ENCODE peak calls at places on chromosomes 11 and 22, in seven cellular contexts. U is iPS DF 6.9, K is A549, I is cardiac muscle cell, N is GM23338, F is Caco-2, Q is thyroid gland. W is an unnamed sample.

GRCh38 chr11:69081180-69081579 is 32.4 kb downstream of the TPCN2 start:
- DNase-seq in U (no peak), K (no peak), I (no peak), N (no peak), F (no peak), Q (no peak), W (no peak)

GRCh38 chr11:69799582-69799981 is 19.6 kb downstream of the FGF3 start:
- DNase-seq in U (no peak), K (peak; percentile 63), I (peak; percentile 29), N (peak; percentile 85), F (peak; percentile 73), Q (no peak), W (peak; percentile 38)

GRCh38 chr22:39524089-39524752 is 3.9 kb downstream of the ATF4 start:
- DNase-seq in U (no peak), K (no peak), I (no peak), N (no peak), F (no peak), Q (peak; percentile 39), W (no peak)

GRCh38 chr22:25380141-25380747 is 160.8 kb downstream of the CRYBB2 start:
- DNase-seq in U (no peak), K (no peak), I (no peak), N (no peak), F (no peak), Q (peak; percentile 38), W (no peak)

GRCh38 chr22:48268771-48269552 is 1506.5 kb downstream of the TBC1D22A start:
- DNase-seq in U (no peak), K (peak; percentile 39), I (no peak), N (no peak), F (no peak), Q (no peak), W (no peak)

GRCh38 chr11:78420796-78421209 is 3.2 kb upstream of the GAB2 start:
- DNase-seq in U (no peak), K (no peak), I (peak; percentile 82), N (no peak), F (no peak), Q (peak; percentile 80), W (no peak)

GRCh38 chr22:44032126-44032730 is 8.1 kb downstream of the PARVB start:
- DNase-seq in U (no peak), K (no peak), I (no peak), N (no peak), F (no peak), Q (no peak), W (no peak)

GRCh38 chr22:29032014-29032475 is 29.6 kb downstream of the C22orf31 start:
- DNase-seq in U (no peak), K (no peak), I (peak; percentile 11), N (peak; percentile 37), F (no peak), Q (no peak), W (no peak)

GRCh38 chr11:289706-290620 is 1.0 kb downstream of the PGGHG start:
- DNase-seq in U (no peak), K (no peak), I (no peak), N (no peak), F (no peak), Q (peak; percentile 3), W (no peak)

GRCh38 chr22:19524170-19525115 is at the start of gene CLDN5:
- DNase-seq in U (no peak), K (no peak), I (peak; percentile 36), N (peak; percentile 82), F (no peak), Q (peak; percentile 32), W (no peak)

GRCh38 chr11:62104816-62105610 is 18.8 kb upstream of the INCENP start:
- DNase-seq in U (no peak), K (no peak), I (peak; percentile 90), N (no peak), F (no peak), Q (no peak), W (no peak)

GRCh38 chr11:122229611-122230386 is 113.8 kb upstream of the BLID start:
- DNase-seq in U (peak; percentile 33), K (no peak), I (no peak), N (peak; percentile 76), F (peak; percentile 65), Q (peak; percentile 47), W (no peak)

GRCh38 chr11:62504158-62504973 is 42.2 kb downstream of the AHNAK start:
- DNase-seq in U (no peak), K (no peak), I (no peak), N (peak; percentile 75), F (peak; percentile 78), Q (peak; percentile 93), W (no peak)

GRCh38 chr11:75275581-75275980 is 35.0 kb downstream of the TPBGL start:
- DNase-seq in U (no peak), K (no peak), I (no peak), N (peak; percentile 62), F (no peak), Q (peak; percentile 33), W (no peak)

GRCh38 chr22:48171294-48171693 is 1408.8 kb downstream of the TBC1D22A start:
- DNase-seq in U (no peak), K (no peak), I (no peak), N (no peak), F (no peak), Q (no peak), W (no peak)

GRCh38 chr11:94088906-94089305 is 39.7 kb upstream of the PANX1 start:
- DNase-seq in U (no peak), K (no peak), I (no peak), N (peak; percentile 20), F (no peak), Q (no peak), W (no peak)

GRCh38 chr11:2754008-2754407 is 54.2 kb upstream of the KCNQ1OT1 start:
- DNase-seq in U (no peak), K (no peak), I (no peak), N (no peak), F (no peak), Q (no peak), W (no peak)

GRCh38 chr11:62400760-62401159 is 18.1 kb upstream of the SCGB1A1 start:
- DNase-seq in U (no peak), K (no peak), I (peak; percentile 91), N (no peak), F (no peak), Q (peak; percentile 51), W (no peak)

GRCh38 chr11:78255919-78256318 is 67.2 kb downstream of the USP35 start:
- DNase-seq in U (no peak), K (no peak), I (no peak), N (no peak), F (no peak), Q (no peak), W (no peak)

GRCh38 chr11:65798882-65799281 is 12.0 kb downstream of the OVOL1 start:
- DNase-seq in U (no peak), K (no peak), I (no peak), N (no peak), F (no peak), Q (no peak), W (no peak)

DNA sequence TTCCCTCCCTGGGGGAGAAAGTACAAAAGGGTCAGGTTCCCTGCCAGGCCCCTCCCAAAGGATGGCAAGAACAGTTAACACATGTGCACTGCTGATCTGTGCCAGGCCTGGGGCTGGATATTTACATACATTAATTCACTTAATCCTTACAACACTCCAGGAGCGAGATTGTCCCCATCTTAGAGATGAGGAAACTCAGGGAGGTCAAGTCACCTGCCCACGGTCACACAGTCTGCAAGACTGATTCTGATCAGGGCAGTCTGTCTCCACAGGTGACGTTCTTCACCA is 36.5 kb downstream of the NECTIN1 start:
- DNase-seq in U (no peak), K (no peak), I (no peak), N (no peak), F (no peak), Q (no peak), W (no peak)
- H3K4me1 ChIP-seq in U (peaks cover 29% of the 10 kb centered on the region), K (peaks cover 10% of the 10 kb centered on the region), I (no peaks in the 10 kb centered on the region), N (peaks cover 66% of the 10 kb centered on the region), F (peaks cover 7% of the 10 kb centered on the region), Q (no peaks in the 10 kb centered on the region), W (no peaks in the 10 kb centered on the region)

GRCh38 chr22:38074181-38075104 is 9.5 kb downstream of the SLC16A8 start:
- DNase-seq in U (no peak), K (no peak), I (peak; percentile 60), N (peak; percentile 89), F (no peak), Q (no peak), W (no peak)

GRCh38 chr22:38073150-38074130 is 10.5 kb downstream of the SLC16A8 start:
- DNase-seq in U (no peak), K (no peak), I (no peak), N (no peak), F (no peak), Q (no peak), W (no peak)

GRCh38 chr22:38077096-38077495 is 6.9 kb downstream of the SLC16A8 start:
- DNase-seq in U (no peak), K (no peak), I (no peak), N (no peak), F (no peak), Q (no peak), W (no peak)

GRCh38 chr22:38075961-38076360 is 8.0 kb downstream of the SLC16A8 start:
- DNase-seq in U (no peak), K (no peak), I (no peak), N (no peak), F (no peak), Q (no peak), W (no peak)

GRCh38 chr22:38075105-38075825 is 8.7 kb downstream of the SLC16A8 start:
- DNase-seq in U (no peak), K (no peak), I (no peak), N (no peak), F (no peak), Q (no peak), W (no peak)
- H3K4me3 ChIP-seq in U (no peak overlapping the region), K (no peak overlapping the region), I (no peak overlapping the region), N (no peak overlapping the region), F (no peak overlapping the region), Q (no peak overlapping the region), W (no peak overlapping the region)

DNA sequence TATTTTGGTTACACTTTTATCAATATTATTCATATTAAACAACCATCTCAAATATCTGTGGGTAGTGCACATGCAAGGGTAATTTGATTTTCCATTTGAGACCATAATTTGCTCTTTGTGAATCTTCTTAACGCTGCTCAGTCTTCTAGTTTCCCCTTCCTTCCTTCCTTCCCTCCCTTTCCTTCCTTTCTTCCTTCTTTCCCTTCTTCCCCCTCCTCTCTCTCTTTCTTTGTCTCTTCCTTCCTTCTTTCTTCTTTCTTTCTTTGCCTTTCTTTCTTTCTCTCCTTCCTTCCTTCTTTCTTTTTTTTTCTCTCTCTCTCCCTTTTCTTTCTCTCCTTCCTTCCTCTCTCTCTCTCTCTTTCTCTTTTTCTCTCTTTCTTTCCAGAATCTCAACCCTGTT is 4.1 kb upstream of the RNF26 start:
- DNase-seq in U (no peak), K (no peak), I (no peak), N (no peak), F (no peak), Q (no peak), W (no peak)
- H3K4me1 ChIP-seq in U (peaks cover 3% of the 10 kb centered on the region), K (peaks cover 1% of the 10 kb centered on the region), I (peaks cover 4% of the 10 kb centered on the region), N (peaks cover 10% of the 10 kb centered on the region), F (peaks cover 4% of the 10 kb centered on the region), Q (peaks cover 5% of the 10 kb centered on the region), W (peaks cover 23% of the 10 kb centered on the region)

DNA sequence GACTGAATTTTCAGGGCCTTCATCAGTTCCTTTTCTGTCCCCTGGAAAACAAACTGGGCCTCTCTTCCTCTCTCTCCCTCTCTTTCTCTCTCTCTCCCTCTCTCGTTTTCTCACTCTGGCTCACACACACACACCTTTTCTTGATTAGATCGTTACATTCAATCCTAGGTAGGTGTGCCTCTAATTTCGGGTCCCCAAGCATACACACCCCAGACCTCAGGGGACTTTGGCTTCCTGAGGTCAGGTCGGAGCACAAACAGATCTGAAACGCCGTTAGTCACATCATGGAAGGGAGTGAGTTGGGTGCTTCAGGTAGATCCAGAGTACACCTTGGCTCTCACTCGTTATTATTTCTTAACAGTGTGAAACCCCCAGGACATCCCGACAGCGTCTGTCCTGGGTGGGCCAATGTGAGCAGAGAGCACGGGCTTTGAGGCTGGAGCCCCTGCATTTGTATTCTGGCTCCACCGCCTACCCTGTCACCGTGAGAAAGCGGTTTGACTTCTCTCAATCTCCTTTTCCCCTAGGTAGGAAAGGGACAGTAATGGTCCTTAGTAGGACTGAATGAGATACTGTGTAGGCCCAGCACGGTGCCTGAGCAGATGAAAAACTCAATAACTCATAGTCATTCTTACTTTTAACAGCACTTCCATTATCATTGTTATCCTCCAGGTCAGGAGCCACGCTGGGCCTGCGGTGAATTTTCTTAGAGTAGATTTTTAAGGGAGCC is 37.3 kb upstream of the POU2AF1 start:
- DNase-seq in U (no peak), K (no peak), I (no peak), N (no peak), F (no peak), Q (no peak), W (no peak)
- H3K4me3 ChIP-seq in U (no peak overlapping the region), K (no peak overlapping the region), I (no peak overlapping the region), N (no peak overlapping the region), F (no peak overlapping the region), Q (no peak overlapping the region), W (no peak overlapping the region)

W was measured in HAP-1.